ENCODE peak calls at places on chromosomes 13 and 19, in four cellular contexts. A is erythroblast; U is brain microvascular endothelial cell; O is activated naive CD8-positive, alpha-beta T cell treated with anti-CD3 and anti-CD28 coated beads, Interleukin-2, amount 50 U/mL, for 24 hours. V is an unnamed sample.

GRCh38 chr13:95451656-95452055 is 100.9 kb upstream of the CLDN10 start:
- DNase-seq in A (no peak), O (no peak), U (no peak), V (no peak)

GRCh38 chr19:55466246-55466614 is 1.7 kb upstream of the C19orf85 start:
- DNase-seq in A (no peak), U (no peak), O (no peak), V (no peak)

GRCh38 chr13:110815471-110816204 is 99.2 kb downstream of the ANKRD10 start:
- DNase-seq in U (no peak), O (no peak), A (no peak), V (no peak)

GRCh38 chr13:54004026-54004699 is 975.5 kb downstream of the OLFM4 start:
- DNase-seq in A (no peak), U (no peak), O (no peak), V (no peak)

GRCh38 chr13:113544071-113544891 is 40.3 kb upstream of the TFDP1 start:
- DNase-seq in A (no peak), O (no peak), U (no peak), V (no peak)

GRCh38 chr19:38367041-38367440 is 7.3 kb upstream of the PSMD8 start:
- DNase-seq in O (no peak), U (no peak), A (no peak), V (no peak)

GRCh38 chr13:94419304-94419943 is 60.1 kb downstream of the DCT start:
- DNase-seq in A (no peak), O (peak), U (peak), V (no peak)

GRCh38 chr19:34430738-34431625 is 2.8 kb downstream of the UBA2 start:
- DNase-seq in U (peak), O (peak), A (peak), V (peak)

GRCh38 chr19:19217110-19217509 is 5.4 kb downstream of the NCAN start:
- DNase-seq in U (peak), A (no peak), O (no peak), V (peak)

GRCh38 chr13:111791131-111791530 is 275.8 kb upstream of the SOX1 start:
- DNase-seq in O (no peak), A (no peak), U (no peak), V (no peak)

GRCh38 chr13:45441633-45442032 is 23.1 kb upstream of the COG3 start:
- DNase-seq in U (peak), A (no peak), O (no peak), V (no peak)

V was measured in iPS-NIHi11.